ENCODE peak calls at places on chromosome 16, in ten cellular contexts. R is body of pancreas, V is tibial nerve, L is IMR-90, K is stomach, A is A549, W is transverse colon, E is HepG2, Y is esophagus muscularis mucosa, Q is suprapubic skin. U is an unnamed sample.

GRCh38 chr16:71576971-71577370 is at the start of gene TAT:
- DNase-seq in R (no peak), V (no peak), L (no peak), K (no peak), A (no peak), W (no peak), E (peak; percentile 23), Y (no peak), Q (no peak), U (no peak)

GRCh38 chr16:66370786-66371684 is 4.5 kb downstream of the CDH5 start:
- DNase-seq in R (no peak), V (no peak), L (no peak), K (no peak), A (no peak), W (no peak), E (no peak), Y (no peak), Q (no peak), U (peak; percentile 75)

GRCh38 chr16:81632392-81633146 is 146.5 kb upstream of the PLCG2 start:
- DNase-seq in R (peak; percentile 60), V (no peak), L (peak; percentile 94), K (peak; percentile 49), A (peak; percentile 80), W (peak; percentile 41), E (no peak), Y (no peak), Q (no peak), U (peak; percentile 75)

GRCh38 chr16:57283214-57283955 is 1.1 kb downstream of the PLLP start:
- DNase-seq in R (peak; percentile 59), V (no peak), L (no peak), K (peak; percentile 70), A (no peak), W (no peak), E (no peak), Y (no peak), Q (no peak), U (no peak)

GRCh38 chr16:57091990-57092785 is at the start of gene CPNE2:
- DNase-seq in R (peak; percentile 61), V (no peak), L (peak; percentile 34), K (peak; percentile 59), A (peak; percentile 48), W (peak; percentile 75), E (no peak), Y (no peak), Q (no peak), U (peak; percentile 89)

GRCh38 chr16:68749424-68749823 is 12.3 kb downstream of the CDH1 start:
- DNase-seq in R (peak; percentile 8), V (no peak), L (no peak), K (no peak), A (peak; percentile 35), W (no peak), E (peak; percentile 66), Y (no peak), Q (no peak), U (no peak)

GRCh38 chr16:11160676-11161115 is 95.3 kb downstream of the SOCS1 start:
- DNase-seq in R (no peak), V (no peak), L (no peak), K (no peak), A (no peak), W (no peak), E (no peak), Y (no peak), Q (no peak), U (no peak)

GRCh38 chr16:72458035-72458434 is 286.1 kb upstream of the PMFBP1 start:
- DNase-seq in R (no peak), V (no peak), L (no peak), K (no peak), A (no peak), W (no peak), E (no peak), Y (no peak), Q (no peak), U (no peak)

GRCh38 chr16:56950881-56951771 is 10.6 kb upstream of the CETP start:
- DNase-seq in R (peak; percentile 78), V (peak; percentile 41), L (peak; percentile 51), K (peak; percentile 70), A (peak; percentile 65), W (peak; percentile 59), E (peak; percentile 61), Y (no peak), Q (no peak), U (peak; percentile 85)

GRCh38 chr16:30771726-30772125 is 9.6 kb downstream of the RNF40 start:
- DNase-seq in R (no peak), V (no peak), L (no peak), K (no peak), A (no peak), W (no peak), E (no peak), Y (no peak), Q (no peak), U (peak; percentile 69)

GRCh38 chr16:72990003-72990521 is 57.9 kb downstream of the ZFHX3 start:
- DNase-seq in R (peak; percentile 60), V (peak; percentile 81), L (peak; percentile 68), K (peak; percentile 61), A (no peak), W (peak; percentile 68), E (no peak), Y (peak; percentile 95), Q (peak; percentile 94), U (no peak)

GRCh38 chr16:29674188-29674587 is 4.8 kb upstream of the QPRT start:
- DNase-seq in R (peak; percentile 34), V (peak; percentile 39), L (peak; percentile 40), K (no peak), A (no peak), W (peak; percentile 71), E (no peak), Y (no peak), Q (no peak), U (no peak)

GRCh38 chr16:50038756-50039529 is 13.9 kb downstream of the CNEP1R1 start:
- DNase-seq in R (peak; percentile 73), V (peak; percentile 64), L (no peak), K (peak; percentile 31), A (no peak), W (peak; percentile 60), E (no peak), Y (no peak), Q (no peak), U (no peak)

GRCh38 chr16:85210423-85211169 is 98.3 kb upstream of the CIBAR2 start:
- DNase-seq in R (no peak), V (no peak), L (peak; percentile 92), K (no peak), A (peak; percentile 33), W (no peak), E (no peak), Y (no peak), Q (no peak), U (no peak)

DNA sequence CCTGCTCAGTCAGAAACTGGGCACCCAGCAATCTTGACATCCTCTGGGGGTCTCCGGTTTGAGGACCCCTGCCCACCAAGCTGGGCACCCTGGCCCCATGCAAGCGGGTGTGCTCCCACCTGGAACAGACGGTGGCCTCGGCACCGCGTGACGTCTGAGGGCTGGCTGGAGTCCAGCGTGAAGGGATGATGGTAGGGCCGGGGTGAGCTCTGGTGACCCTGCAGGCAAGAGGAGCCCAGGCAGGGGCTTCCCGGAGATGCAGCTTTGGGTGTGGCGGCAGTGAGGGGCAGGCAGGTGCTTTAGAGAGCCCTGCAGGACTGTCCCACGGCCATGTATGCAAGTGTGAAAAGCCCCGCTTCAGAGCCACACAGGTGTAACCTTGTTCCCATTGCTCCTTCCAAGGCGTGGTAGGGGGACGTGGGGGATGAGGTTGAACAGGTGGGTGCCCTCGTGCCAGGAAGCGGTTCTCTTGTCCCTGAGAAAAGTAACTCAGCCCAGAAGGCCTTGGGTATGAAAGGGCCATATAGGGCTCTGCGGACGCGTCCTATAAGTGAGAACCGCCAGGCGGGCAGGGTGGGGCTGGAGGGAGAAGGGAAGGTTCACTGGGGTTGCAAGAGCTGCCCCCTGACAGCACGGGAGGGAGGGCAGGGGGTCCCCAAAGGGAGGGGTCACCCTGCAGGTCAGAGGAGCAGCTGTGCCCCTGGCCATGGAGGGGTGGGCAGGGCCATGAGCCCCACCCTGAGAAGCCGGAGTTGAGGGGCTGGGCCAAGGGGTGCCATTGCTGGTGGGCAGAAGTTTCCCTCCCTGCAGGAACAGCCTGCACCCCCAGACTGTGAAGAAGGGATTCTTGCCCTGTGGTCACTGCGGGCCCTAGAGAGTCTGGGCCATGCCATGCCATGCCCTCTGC is 9.2 kb downstream of the RGS11 start:
- DNase-seq in R (no peak), V (no peak), L (no peak), K (no peak), A (no peak), W (no peak), E (no peak), Y (no peak), Q (no peak), U (peak; percentile 56)
- TF ChIP-seq POLR2A in R (no peak), V (no peak), L (no peak), K (no peak), A (no peak), W (no peak), E (no peak), Y (no peak), Q (no peak), U (no peak)

DNA sequence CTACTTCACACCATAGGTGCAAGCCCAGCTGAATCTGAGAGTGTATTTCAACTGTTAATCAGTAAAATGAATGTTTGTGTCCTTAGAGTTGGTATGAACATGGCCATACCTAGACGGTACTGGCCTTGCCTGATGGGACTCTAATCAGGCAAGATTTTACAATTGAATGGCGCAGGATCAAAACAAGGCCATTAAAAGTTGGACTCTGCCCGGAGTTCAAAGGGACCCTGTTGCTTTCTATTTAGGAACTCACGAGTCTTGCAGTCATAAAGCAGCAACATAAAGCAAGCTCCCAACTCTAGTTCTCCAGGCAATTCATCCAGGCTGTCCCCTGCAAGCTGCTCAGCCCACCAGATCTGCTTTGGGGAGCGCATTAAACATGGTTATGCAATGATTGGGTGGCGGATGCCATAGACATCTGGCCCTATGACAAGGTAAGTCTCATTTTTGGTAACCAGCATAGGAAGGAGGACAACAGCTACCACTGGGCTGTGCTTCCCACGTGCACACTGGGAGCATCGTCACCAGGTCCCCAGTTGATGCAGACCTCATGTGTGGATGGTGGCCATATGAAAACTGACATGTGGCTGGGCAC is 8.8 kb downstream of the TMEM186 start:
- DNase-seq in R (no peak), V (no peak), L (no peak), K (no peak), A (no peak), W (peak; percentile 74), E (peak; percentile 66), Y (no peak), Q (no peak), U (no peak)
- H3K27ac ChIP-seq in R (no peak overlapping the region), V (no peak overlapping the region), L (no peak overlapping the region), K (no peak overlapping the region), A (no peak overlapping the region), W (peak overlapping the region; percentile 24), E (peak overlapping the region; percentile 3), Y (no peak overlapping the region), Q (no peak overlapping the region), U (no peak overlapping the region)

GRCh38 chr16:90031931-90032663 is 12.8 kb upstream of the DBNDD1 start:
- DNase-seq in R (no peak), V (no peak), L (peak; percentile 48), K (no peak), A (no peak), W (no peak), E (no peak), Y (no peak), Q (no peak), U (no peak)
- TF ChIP-seq POLR2A in R (no peak), V (no peak), L (no peak), K (no peak), A (no peak), W (peak; percentile 51), E (no peak), Y (no peak), Q (no peak), U (no peak)

DNA sequence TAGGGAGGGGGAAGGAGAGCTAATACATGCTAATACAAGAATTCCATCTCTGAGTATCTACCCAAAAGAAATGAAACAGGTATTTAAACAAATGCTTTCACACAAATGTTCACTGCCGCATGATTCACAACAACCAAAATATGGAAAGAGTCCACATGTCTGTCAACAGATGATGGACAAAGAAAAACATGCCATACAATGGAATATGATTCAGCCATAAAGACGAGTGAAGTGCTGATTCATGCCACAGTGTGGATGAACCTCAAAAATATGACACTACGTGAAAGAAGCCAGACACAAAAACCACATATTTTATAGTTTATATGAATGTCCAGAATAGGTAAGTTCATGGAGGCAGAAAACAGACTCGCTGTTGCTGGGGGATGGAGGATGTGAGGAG is 321.4 kb downstream of the FOXL1 start:
- DNase-seq in R (no peak), V (no peak), L (peak; percentile 67), K (no peak), A (peak; percentile 18), W (no peak), E (no peak), Y (no peak), Q (no peak), U (no peak)
- H3K27ac ChIP-seq in R (no peak overlapping the region), V (no peak overlapping the region), L (no peak overlapping the region), K (no peak overlapping the region), A (peak overlapping the region; percentile 61), W (no peak overlapping the region), E (no peak overlapping the region), Y (no peak overlapping the region), Q (no peak overlapping the region), U (no peak overlapping the region)